ENCODE peak calls at places on chromosomes 5 and 9, in four cellular contexts. I, S, D and R are unnamed samples.

GRCh38 chr9:34771023-34771422 is 61.1 kb upstream of the CCL21 start:
- DNase-seq in I (no peak), S (no peak), D (no peak), R (no peak)

GRCh38 chr5:58631895-58632294 is 49.0 kb downstream of the RAB3C start:
- DNase-seq in I (no peak), S (no peak), D (no peak), R (no peak)

GRCh38 chr5:173806270-173807035 is 81.7 kb upstream of the CPEB4 start:
- DNase-seq in I (no peak), S (no peak), D (no peak), R (no peak)

GRCh38 chr5:34756781-34757624 is 82.0 kb upstream of the TTC23L start:
- DNase-seq in I (no peak), S (no peak), D (no peak), R (no peak)

GRCh38 chr9:16901589-16901988 is 31.1 kb upstream of the BNC2 start:
- DNase-seq in I (no peak), S (no peak), D (no peak), R (no peak)

GRCh38 chr5:76403963-76404693 is 1.0 kb downstream of the IQGAP2 start:
- DNase-seq in I (no peak), S (peak), D (peak), R (peak)

GRCh38 chr5:5800801-5801761 is 378.6 kb downstream of the ICE1 start:
- DNase-seq in I (no peak), S (no peak), D (no peak), R (no peak)

GRCh38 chr9:110897899-110898298 is 140.4 kb downstream of the LPAR1 start:
- DNase-seq in I (no peak), S (no peak), D (no peak), R (no peak)

GRCh38 chr5:1414311-1415058 is 30.8 kb downstream of the SLC6A3 start:
- DNase-seq in I (no peak), S (no peak), D (no peak), R (no peak)

GRCh38 chr5:159894149-159894720 is 22.0 kb upstream of the ADRA1B start:
- DNase-seq in I (no peak), S (no peak), D (no peak), R (no peak)

GRCh38 chr5:125411163-125412050 is 665.0 kb upstream of the ZNF608 start:
- DNase-seq in I (peak), S (no peak), D (no peak), R (peak)

GRCh38 chr5:133164759-133165158 is 112.9 kb downstream of the HSPA4 start:
- DNase-seq in I (no peak), S (no peak), D (no peak), R (no peak)

GRCh38 chr9:35651964-35652828 is 1.5 kb upstream of the SIT1 start:
- DNase-seq in I (no peak), S (no peak), D (no peak), R (no peak)

GRCh38 chr5:159883522-159883950 is 32.7 kb upstream of the ADRA1B start:
- DNase-seq in I (no peak), S (no peak), D (no peak), R (no peak)

GRCh38 chr5:174383196-174384178 is 338.0 kb downstream of the NSG2 start:
- DNase-seq in I (no peak), S (no peak), D (no peak), R (peak)

GRCh38 chr9:75909776-75910175 is 19.3 kb downstream of the PCSK5 start:
- DNase-seq in I (no peak), S (no peak), D (no peak), R (no peak)

GRCh38 chr5:134976841-134977240 is 9.1 kb downstream of the CATSPER3 start:
- DNase-seq in I (no peak), S (no peak), D (no peak), R (peak)

GRCh38 chr5:162067651-162068411 is at the start of gene GABRG2:
- DNase-seq in I (no peak), S (no peak), D (no peak), R (peak)

GRCh38 chr9:136626740-136627642 is 35.7 kb upstream of the EGFL7 start:
- DNase-seq in I (no peak), S (no peak), D (no peak), R (peak)

GRCh38 chr5:91820874-91821273 is 437.8 kb upstream of the ARRDC3 start:
- DNase-seq in I (no peak), S (no peak), D (no peak), R (no peak)

GRCh38 chr5:139557811-139558210 is 3.3 kb upstream of the UBE2D2 start:
- DNase-seq in I (no peak), S (no peak), D (no peak), R (no peak)